ENCODE peak calls at places on chromosomes 3 and 15, in nine cellular contexts. U is MM.1S, Y is fibroblast of the aortic adventitia, O is mucosa of descending colon, B is AG04450, G is GM12864, I is GM12865, L is dorsolateral prefrontal cortex, X is psoas muscle. R is an unnamed sample.

GRCh38 chr15:94097567-94097966 is 133.8 kb upstream of the MCTP2 start:
- DNase-seq in O (no peak), Y (no peak), U (no peak), L (no peak), X (no peak), B (no peak), G (no peak), I (no peak), R (no peak)

GRCh38 chr3:122186372-122186771 is 2.9 kb downstream of the CASR start:
- DNase-seq in U (no peak), O (peak; percentile 76), Y (no peak), X (no peak), B (no peak), G (no peak), I (no peak), L (no peak), R (no peak)

GRCh38 chr15:51341366-51342248 is at the start of gene GLDN:
- DNase-seq in L (peak; percentile 76), X (peak; percentile 80), Y (no peak), G (no peak), B (no peak), I (no peak), O (peak; percentile 40), U (no peak), R (no peak)

GRCh38 chr3:85758442-85758841 is 799.7 kb downstream of the CADM2 start:
- DNase-seq in G (no peak), Y (no peak), I (no peak), O (no peak), U (no peak), X (no peak), B (no peak), L (no peak), R (no peak)

GRCh38 chr3:32432711-32433530 is 41.3 kb downstream of the CMTM7 start:
- DNase-seq in Y (peak; percentile 58), I (peak; percentile 80), U (peak; percentile 83), L (no peak), B (no peak), X (no peak), G (no peak), O (no peak), R (no peak)

GRCh38 chr3:153639634-153640033 is 477.6 kb downstream of the RAP2B start:
- DNase-seq in L (peak; percentile 28), Y (peak; percentile 62), B (no peak), O (no peak), G (no peak), X (no peak), I (no peak), U (no peak), R (no peak)

GRCh38 chr3:49871536-49872157 is 1.9 kb upstream of the CAMKV start:
- DNase-seq in I (no peak), L (peak; percentile 75), X (no peak), Y (no peak), O (no peak), B (no peak), G (no peak), U (no peak), R (no peak)

GRCh38 chr15:40118473-40118872 is 9.8 kb upstream of the BMF start:
- DNase-seq in L (no peak), Y (peak; percentile 27), G (no peak), O (no peak), B (no peak), U (no peak), X (no peak), I (no peak), R (no peak)

GRCh38 chr3:31105438-31106077 is 211.1 kb upstream of the GADL1 start:
- DNase-seq in Y (peak; percentile 95), I (no peak), O (no peak), X (no peak), L (no peak), B (peak; percentile 79), G (no peak), U (no peak), R (peak; percentile 86)

GRCh38 chr3:124778061-124778460 is 47.8 kb downstream of the UMPS start:
- DNase-seq in L (no peak), G (no peak), B (no peak), O (no peak), U (no peak), I (no peak), X (no peak), Y (no peak), R (no peak)

GRCh38 chr3:157500232-157500631 is 3.0 kb downstream of the VEPH1 start:
- DNase-seq in U (no peak), G (no peak), X (no peak), O (peak; percentile 42), Y (no peak), L (no peak), B (no peak), I (no peak), R (no peak)

GRCh38 chr3:153273767-153274443 is 111.9 kb downstream of the RAP2B start:
- DNase-seq in L (no peak), U (no peak), X (no peak), I (no peak), O (no peak), B (no peak), G (no peak), Y (peak; percentile 65), R (no peak)

GRCh38 chr3:61239871-61240270 is 11.4 kb downstream of the FHIT start:
- DNase-seq in U (no peak), G (no peak), X (no peak), L (no peak), I (no peak), Y (no peak), O (no peak), B (no peak), R (no peak)

GRCh38 chr15:34314491-34314890 is 23.1 kb downstream of the SLC12A6 start:
- DNase-seq in L (no peak), O (no peak), B (no peak), U (no peak), I (no peak), Y (no peak), G (no peak), X (no peak), R (no peak)

GRCh38 chr3:152827313-152827712 is 7.6 kb upstream of the P2RY1 start:
- DNase-seq in Y (no peak), L (no peak), I (no peak), B (no peak), U (no peak), G (no peak), O (no peak), X (no peak), R (no peak)

GRCh38 chr3:149507491-149508324 is 33.2 kb downstream of the TM4SF4 start:
- DNase-seq in B (no peak), G (no peak), I (peak; percentile 50), O (no peak), X (peak; percentile 60), Y (peak; percentile 51), L (peak; percentile 13), U (no peak), R (no peak)

GRCh38 chr3:39329493-39329892 is at the start of gene CCR8:
- DNase-seq in L (no peak), Y (no peak), O (no peak), I (peak; percentile 39), B (no peak), G (no peak), U (no peak), X (no peak), R (no peak)
- H3K4me3 ChIP-seq in L (no peak within 1 kb of the TSS), Y (no peak within 1 kb of the TSS), O (no peak within 1 kb of the TSS), I (peak within 1 kb of the TSS; percentile 24), B (no peak within 1 kb of the TSS), G (no peak within 1 kb of the TSS), U (no peak within 1 kb of the TSS), X (no peak within 1 kb of the TSS), R (no peak within 1 kb of the TSS)

DNA sequence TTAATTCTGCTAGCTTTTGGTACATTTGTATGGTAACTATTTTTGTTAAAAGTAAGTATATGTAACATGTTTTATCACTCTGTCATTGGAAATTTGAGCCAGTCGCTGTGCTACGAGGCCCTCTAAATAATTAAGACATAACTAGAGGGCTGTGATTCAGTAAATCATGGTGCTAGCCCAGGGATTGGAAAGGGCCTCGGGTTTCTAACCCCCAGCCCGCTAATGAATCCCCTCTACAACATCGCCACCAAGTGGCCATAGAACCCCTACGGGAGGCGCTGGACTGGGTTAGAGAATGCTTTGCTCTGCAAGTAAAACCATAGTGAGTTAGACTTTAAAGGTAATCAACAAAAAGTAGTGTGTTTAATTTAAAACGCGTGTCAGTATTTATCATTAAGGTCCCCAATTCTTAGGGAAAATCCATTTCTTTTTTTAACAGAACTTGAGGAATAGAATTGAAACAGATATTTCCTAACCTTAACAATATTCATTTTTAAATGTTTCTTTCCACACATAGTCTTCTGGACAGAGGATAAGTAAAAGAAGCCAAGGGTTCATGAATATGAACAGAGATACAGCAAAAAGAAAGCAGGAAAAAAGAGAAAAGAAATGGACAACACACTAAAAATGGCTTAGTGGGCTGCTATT is 744.7 kb downstream of the EPHA3 start:
- DNase-seq in L (no peak), Y (peak; percentile 5), O (peak; percentile 51), G (no peak), B (no peak), I (no peak), X (no peak), U (no peak), R (no peak)
- TF ChIP-seq CTCF in L (peak; percentile 32), Y (peak; percentile 30), O (no peak), G (no peak), B (peak; percentile 57), I (peak; percentile 19), X (peak; percentile 31), U (peak; percentile 22), R (no peak)

DNA sequence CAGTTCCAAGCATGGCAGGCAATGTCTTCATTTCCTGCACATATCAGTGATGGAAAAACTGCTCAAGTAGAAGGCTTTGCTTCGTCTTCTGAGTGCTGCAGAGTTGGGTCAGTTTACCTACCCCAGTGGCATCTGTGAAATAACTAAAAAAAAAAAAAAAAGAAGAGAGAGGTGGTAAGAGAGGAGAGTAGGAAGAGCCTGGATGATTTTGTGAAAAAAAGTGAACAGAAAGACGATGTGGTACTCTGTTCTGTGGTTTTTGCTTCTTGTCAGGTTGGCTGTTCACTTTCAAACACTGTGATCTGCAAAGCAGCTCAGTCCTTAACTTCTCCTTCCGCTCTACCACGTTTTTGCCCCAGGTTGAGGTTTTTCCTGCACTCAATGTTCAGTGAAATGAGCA is at the start of gene BTLA:
- DNase-seq in U (no peak), G (peak; percentile 82), X (no peak), O (no peak), Y (no peak), I (peak; percentile 86), L (no peak), B (no peak), R (no peak)
- H3K4me3 ChIP-seq in U (no peak within 1 kb of the TSS), G (peak within 1 kb of the TSS; percentile 91), X (no peak within 1 kb of the TSS), O (no peak within 1 kb of the TSS), Y (no peak within 1 kb of the TSS), I (peak within 1 kb of the TSS; percentile 67), L (no peak within 1 kb of the TSS), B (no peak within 1 kb of the TSS), R (no peak within 1 kb of the TSS)

GRCh38 chr15:70192041-70192440 is 94.3 kb upstream of the TLE3 start:
- DNase-seq in Y (no peak), B (no peak), G (no peak), U (no peak), L (no peak), X (no peak), O (no peak), I (no peak), R (no peak)
- TF ChIP-seq CTCF in Y (no peak), B (no peak), G (no peak), U (no peak), L (no peak), X (no peak), O (no peak), I (no peak), R (no peak)

R was measured in AG04449.